ENCODE peak calls at places on chromosomes 3 and 15, in six cellular contexts. U is stimulated activated naive CD8-positive, alpha-beta T cell treated with anti-CD3 and anti-CD28 coated beads, Interleukin-15, Interleukin-2, amounts not matched to agents 100 U/mL and 50 U/mL, for 24 hours; B is aorta; Z is cardiac fibroblast; E is LHCN-M2; H is Daoy. Q is an unnamed sample.

GRCh38 chr3:42117175-42118008 is 26.2 kb downstream of the TRAK1 start:
- DNase-seq in U (no peak), B (peak; percentile 78), Z (peak; percentile 55), E (peak; percentile 62), H (peak; percentile 74), Q (peak; percentile 89)

GRCh38 chr3:15215996-15216395 is 9.9 kb downstream of the CAPN7 start:
- DNase-seq in U (no peak), B (no peak), Z (peak; percentile 34), E (peak; percentile 7), H (no peak), Q (no peak)

GRCh38 chr3:69998759-69999158 is 774 bp upstream of the SAMMSON start:
- DNase-seq in U (no peak), B (no peak), Z (no peak), E (no peak), H (no peak), Q (no peak)

GRCh38 chr15:83285284-83285978 is 967 bp upstream of the BNC1 start:
- DNase-seq in U (no peak), B (no peak), Z (no peak), E (no peak), H (no peak), Q (no peak)

GRCh38 chr3:159260049-159260662 is 458.3 kb downstream of the MFSD1 start:
- DNase-seq in U (peak; percentile 30), B (no peak), Z (peak; percentile 80), E (peak; percentile 73), H (peak; percentile 64), Q (peak; percentile 18)

GRCh38 chr3:64056616-64057165 is 33.4 kb upstream of the PSMD6 start:
- DNase-seq in U (no peak), B (no peak), Z (peak; percentile 56), E (no peak), H (peak; percentile 58), Q (no peak)

GRCh38 chr3:29183346-29184087 is 97.4 kb upstream of the RBMS3 start:
- DNase-seq in U (peak; percentile 12), B (no peak), Z (peak; percentile 52), E (peak; percentile 49), H (peak; percentile 39), Q (no peak)

GRCh38 chr3:195732951-195733350 is 12.2 kb downstream of the MUC20 start:
- DNase-seq in U (no peak), B (peak; percentile 46), Z (no peak), E (no peak), H (no peak), Q (peak; percentile 30)

GRCh38 chr3:73037369-73037699 is 24.1 kb upstream of the EBLN2 start:
- DNase-seq in U (no peak), B (no peak), Z (peak; percentile 34), E (peak; percentile 28), H (peak; percentile 12), Q (no peak)

GRCh38 chr3:14410501-14411165 is 8.2 kb downstream of the SLC6A6 start:
- DNase-seq in U (peak; percentile 63), B (peak; percentile 87), Z (peak; percentile 85), E (peak; percentile 91), H (peak; percentile 89), Q (no peak)

GRCh38 chr15:88630141-88630721 is 8.6 kb upstream of the ISG20 start:
- DNase-seq in U (no peak), B (no peak), Z (no peak), E (no peak), H (no peak), Q (no peak)

GRCh38 chr3:75906555-75907112 is 121.3 kb upstream of the ZNF717 start:
- DNase-seq in U (no peak), B (peak; percentile 37), Z (no peak), E (no peak), H (peak; percentile 0), Q (peak; percentile 89)

GRCh38 chr3:32239638-32240550 is 1.4 kb downstream of the CMTM8 start:
- DNase-seq in U (peak; percentile 43), B (no peak), Z (peak; percentile 57), E (peak; percentile 52), H (peak; percentile 13), Q (no peak)